ENCODE peak calls at places on chromosomes 6 and 20, in five cellular contexts. N is GM10248, K is lung microvascular endothelial cell, S is H4, F is ascending aorta. P is an unnamed sample.

GRCh38 chr6:134379086-134379485 is 61.2 kb upstream of the SGK1 start:
- DNase-seq in N (peak), K (peak), S (no peak), F (no peak), P (no peak)

GRCh38 chr6:159106627-159107241 is 61.9 kb upstream of the TAGAP start:
- DNase-seq in N (peak), K (peak), S (no peak), F (no peak), P (peak)

GRCh38 chr20:58981564-58982364 is 708 bp downstream of the NELFCD start:
- DNase-seq in N (no peak), K (peak), S (peak), F (peak), P (no peak)

GRCh38 chr6:137880633-137881521 is 13.8 kb downstream of the TNFAIP3 start:
- DNase-seq in N (no peak), K (no peak), S (no peak), F (no peak), P (no peak)

GRCh38 chr20:48012401-48012974 is 227.2 kb upstream of the SULF2 start:
- DNase-seq in N (no peak), K (no peak), S (peak), F (no peak), P (no peak)

GRCh38 chr20:23114018-23114417 is 27.9 kb upstream of the CD93 start:
- DNase-seq in N (no peak), K (no peak), S (no peak), F (no peak), P (no peak)

GRCh38 chr6:131678401-131678800 is 22.8 kb downstream of the OR2A4 start:
- DNase-seq in N (no peak), K (peak), S (no peak), F (no peak), P (no peak)

GRCh38 chr6:52576392-52577021 is 353 bp downstream of the TRAM2 start:
- DNase-seq in N (peak), K (peak), S (peak), F (peak), P (peak)

GRCh38 chr6:140225587-140226438 is 851.4 kb upstream of the CITED2 start:
- DNase-seq in N (no peak), K (peak), S (no peak), F (no peak), P (no peak)

P was measured in AG08396.